ENCODE peak calls at places on chromosomes 3 and 15, in eight cellular contexts. One of them, this sample, is unnamed.

GRCh38 chr15:62066663-62067447 is at the start of gene C2CD4A:
- DNase-seq in cardiac muscle cell: peak
- DNase-seq in adrenal gland: peak
- DNase-seq in coronary artery: no peak
- DNase-seq in IMR-90: peak
- DNase-seq in lower lobe of right lung: peak
- DNase-seq in neuronal stem cell: peak
- DNase-seq in right lobe of liver: peak
- DNase-seq in this sample: peak

GRCh38 chr15:89323825-89324224 is 10.8 kb downstream of the POLG start:
- DNase-seq in cardiac muscle cell: no peak
- DNase-seq in adrenal gland: no peak
- DNase-seq in coronary artery: no peak
- DNase-seq in IMR-90: no peak
- DNase-seq in lower lobe of right lung: no peak
- DNase-seq in neuronal stem cell: no peak
- DNase-seq in right lobe of liver: no peak
- DNase-seq in this sample: no peak

GRCh38 chr3:54159917-54160316 is 37.6 kb downstream of the CACNA2D3 start:
- DNase-seq in cardiac muscle cell: no peak
- DNase-seq in adrenal gland: no peak
- DNase-seq in coronary artery: no peak
- DNase-seq in IMR-90: no peak
- DNase-seq in lower lobe of right lung: no peak
- DNase-seq in neuronal stem cell: no peak
- DNase-seq in right lobe of liver: no peak
- DNase-seq in this sample: no peak

GRCh38 chr3:174495231-174495755 is 363.8 kb upstream of the NAALADL2 start:
- DNase-seq in cardiac muscle cell: no peak
- DNase-seq in adrenal gland: no peak
- DNase-seq in coronary artery: no peak
- DNase-seq in IMR-90: peak
- DNase-seq in lower lobe of right lung: no peak
- DNase-seq in neuronal stem cell: no peak
- DNase-seq in right lobe of liver: no peak
- DNase-seq in this sample: no peak

GRCh38 chr3:30502051-30502741 is 104.2 kb upstream of the TGFBR2 start:
- DNase-seq in cardiac muscle cell: no peak
- DNase-seq in adrenal gland: no peak
- DNase-seq in coronary artery: no peak
- DNase-seq in IMR-90: no peak
- DNase-seq in lower lobe of right lung: no peak
- DNase-seq in neuronal stem cell: no peak
- DNase-seq in right lobe of liver: no peak
- DNase-seq in this sample: no peak

GRCh38 chr15:43799209-43799944 is 643 bp downstream of the SERINC4 start:
- DNase-seq in cardiac muscle cell: no peak
- DNase-seq in adrenal gland: no peak
- DNase-seq in coronary artery: no peak
- DNase-seq in IMR-90: no peak
- DNase-seq in lower lobe of right lung: no peak
- DNase-seq in neuronal stem cell: no peak
- DNase-seq in right lobe of liver: no peak
- DNase-seq in this sample: no peak

GRCh38 chr3:24096271-24096670 is 151.2 kb downstream of the NR1D2 start:
- DNase-seq in cardiac muscle cell: no peak
- DNase-seq in adrenal gland: no peak
- DNase-seq in coronary artery: no peak
- DNase-seq in IMR-90: no peak
- DNase-seq in lower lobe of right lung: no peak
- DNase-seq in neuronal stem cell: no peak
- DNase-seq in right lobe of liver: no peak
- DNase-seq in this sample: no peak

GRCh38 chr3:86382556-86382955 is 608.4 kb downstream of the VGLL3 start:
- DNase-seq in cardiac muscle cell: no peak
- DNase-seq in adrenal gland: no peak
- DNase-seq in coronary artery: no peak
- DNase-seq in IMR-90: no peak
- DNase-seq in lower lobe of right lung: no peak
- DNase-seq in neuronal stem cell: no peak
- DNase-seq in right lobe of liver: no peak
- DNase-seq in this sample: no peak

GRCh38 chr15:26974120-26974780 is 3.3 kb downstream of the GABRG3 start:
- DNase-seq in cardiac muscle cell: peak
- DNase-seq in adrenal gland: no peak
- DNase-seq in coronary artery: no peak
- DNase-seq in IMR-90: peak
- DNase-seq in lower lobe of right lung: no peak
- DNase-seq in neuronal stem cell: peak
- DNase-seq in right lobe of liver: no peak
- DNase-seq in this sample: no peak

GRCh38 chr3:40997711-40998519 is 201.4 kb upstream of the CTNNB1 start:
- DNase-seq in cardiac muscle cell: no peak
- DNase-seq in adrenal gland: no peak
- DNase-seq in coronary artery: no peak
- DNase-seq in IMR-90: no peak
- DNase-seq in lower lobe of right lung: no peak
- DNase-seq in neuronal stem cell: no peak
- DNase-seq in right lobe of liver: no peak
- DNase-seq in this sample: peak

GRCh38 chr3:115072265-115073008 is 74.7 kb downstream of the ZBTB20 start:
- DNase-seq in cardiac muscle cell: no peak
- DNase-seq in adrenal gland: no peak
- DNase-seq in coronary artery: no peak
- DNase-seq in IMR-90: peak
- DNase-seq in lower lobe of right lung: no peak
- DNase-seq in neuronal stem cell: no peak
- DNase-seq in right lobe of liver: no peak
- DNase-seq in this sample: no peak

GRCh38 chr3:43343778-43344177 is 57.4 kb downstream of the SNRK start:
- DNase-seq in cardiac muscle cell: no peak
- DNase-seq in adrenal gland: no peak
- DNase-seq in coronary artery: no peak
- DNase-seq in IMR-90: no peak
- DNase-seq in lower lobe of right lung: no peak
- DNase-seq in neuronal stem cell: no peak
- DNase-seq in right lobe of liver: no peak
- DNase-seq in this sample: no peak

GRCh38 chr3:55143928-55144671 is 216.2 kb upstream of the LRTM1 start:
- DNase-seq in cardiac muscle cell: no peak
- DNase-seq in adrenal gland: no peak
- DNase-seq in coronary artery: no peak
- DNase-seq in IMR-90: peak
- DNase-seq in lower lobe of right lung: no peak
- DNase-seq in neuronal stem cell: no peak
- DNase-seq in right lobe of liver: no peak
- DNase-seq in this sample: no peak

GRCh38 chr3:49415931-49416601 is 3.8 kb downstream of the TCTA start:
- DNase-seq in cardiac muscle cell: no peak
- DNase-seq in adrenal gland: no peak
- DNase-seq in coronary artery: no peak
- DNase-seq in IMR-90: no peak
- DNase-seq in lower lobe of right lung: no peak
- DNase-seq in neuronal stem cell: no peak
- DNase-seq in right lobe of liver: no peak
- DNase-seq in this sample: peak

GRCh38 chr3:108459225-108459624 is 51.2 kb downstream of the MYH15 start:
- DNase-seq in cardiac muscle cell: no peak
- DNase-seq in adrenal gland: no peak
- DNase-seq in coronary artery: no peak
- DNase-seq in IMR-90: no peak
- DNase-seq in lower lobe of right lung: no peak
- DNase-seq in neuronal stem cell: no peak
- DNase-seq in right lobe of liver: no peak
- DNase-seq in this sample: no peak

GRCh38 chr3:108461641-108462040 is 48.8 kb downstream of the MYH15 start:
- DNase-seq in cardiac muscle cell: no peak
- DNase-seq in adrenal gland: no peak
- DNase-seq in coronary artery: no peak
- DNase-seq in IMR-90: peak
- DNase-seq in lower lobe of right lung: no peak
- DNase-seq in neuronal stem cell: no peak
- DNase-seq in right lobe of liver: no peak
- DNase-seq in this sample: no peak

GRCh38 chr3:108468577-108468976 is 41.8 kb downstream of the MYH15 start:
- DNase-seq in cardiac muscle cell: no peak
- DNase-seq in adrenal gland: no peak
- DNase-seq in coronary artery: no peak
- DNase-seq in IMR-90: no peak
- DNase-seq in lower lobe of right lung: no peak
- DNase-seq in neuronal stem cell: no peak
- DNase-seq in right lobe of liver: no peak
- DNase-seq in this sample: no peak

DNA sequence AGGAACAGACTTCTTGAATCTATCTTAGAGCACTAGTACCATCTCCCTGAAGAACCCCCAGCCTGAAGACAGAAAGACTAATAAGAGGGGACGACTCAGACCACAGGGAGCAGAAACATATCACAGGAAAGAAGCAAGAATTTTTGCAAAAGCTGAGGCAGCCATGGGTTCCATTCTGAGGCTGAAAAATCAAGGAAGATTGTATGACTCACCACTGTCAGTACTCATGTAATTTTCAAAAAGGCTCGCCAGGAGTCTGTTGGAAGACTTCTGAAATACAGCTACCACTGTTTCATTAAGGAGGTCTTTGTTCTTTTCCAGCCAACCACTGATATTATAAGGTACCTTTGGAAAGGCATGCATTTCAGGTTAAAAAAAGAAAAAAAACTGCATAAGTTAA is 47.5 kb downstream of the MYH15 start:
- DNase-seq in cardiac muscle cell: no peak
- DNase-seq in adrenal gland: no peak
- DNase-seq in coronary artery: no peak
- DNase-seq in IMR-90: peak
- DNase-seq in lower lobe of right lung: no peak
- DNase-seq in neuronal stem cell: no peak
- DNase-seq in right lobe of liver: no peak
- DNase-seq in this sample: no peak
- H3K27ac ChIP-seq in cardiac muscle cell: no peak
- H3K27ac ChIP-seq in adrenal gland: no peak
- H3K27ac ChIP-seq in coronary artery: no peak
- H3K27ac ChIP-seq in IMR-90: no peak
- H3K27ac ChIP-seq in lower lobe of right lung: no peak
- H3K27ac ChIP-seq in neuronal stem cell: no peak
- H3K27ac ChIP-seq in right lobe of liver: no peak
- H3K27ac ChIP-seq in this sample: no peak

DNA sequence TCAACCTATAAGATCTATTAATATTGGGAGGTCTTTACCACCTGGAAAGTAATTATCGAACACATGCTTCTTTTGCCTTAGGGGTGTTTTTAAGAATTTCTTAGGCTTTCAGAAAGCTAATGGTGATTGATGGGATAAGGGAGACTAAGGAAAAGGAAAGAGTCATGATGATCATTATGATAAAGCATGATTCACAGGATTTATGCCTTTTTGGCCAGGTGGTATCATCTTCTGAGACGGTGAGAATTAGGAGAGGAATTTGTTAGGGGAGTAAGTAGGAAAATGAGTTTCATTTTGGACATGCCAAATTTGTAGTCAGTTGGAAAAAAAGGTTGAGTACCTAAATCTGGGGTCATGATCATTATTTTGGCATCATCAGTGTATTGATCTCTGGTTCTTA is 8.9 kb downstream of the ARMC8 start:
- DNase-seq in cardiac muscle cell: no peak
- DNase-seq in adrenal gland: no peak
- DNase-seq in coronary artery: no peak
- DNase-seq in IMR-90: no peak
- DNase-seq in lower lobe of right lung: no peak
- DNase-seq in neuronal stem cell: no peak
- DNase-seq in right lobe of liver: no peak
- DNase-seq in this sample: no peak
- H3K27ac ChIP-seq in cardiac muscle cell: no peak
- H3K27ac ChIP-seq in adrenal gland: no peak
- H3K27ac ChIP-seq in coronary artery: no peak
- H3K27ac ChIP-seq in IMR-90: no peak
- H3K27ac ChIP-seq in lower lobe of right lung: no peak
- H3K27ac ChIP-seq in neuronal stem cell: no peak
- H3K27ac ChIP-seq in right lobe of liver: no peak
- H3K27ac ChIP-seq in this sample: no peak

GRCh38 chr3:126961791-126962461 is 21.0 kb upstream of the PLXNA1 start:
- DNase-seq in cardiac muscle cell: no peak
- DNase-seq in adrenal gland: no peak
- DNase-seq in coronary artery: no peak
- DNase-seq in IMR-90: no peak
- DNase-seq in lower lobe of right lung: no peak
- DNase-seq in neuronal stem cell: no peak
- DNase-seq in right lobe of liver: peak
- DNase-seq in this sample: no peak

GRCh38 chr3:126960604-126960995 is 22.3 kb upstream of the PLXNA1 start:
- DNase-seq in cardiac muscle cell: no peak
- DNase-seq in adrenal gland: peak
- DNase-seq in coronary artery: no peak
- DNase-seq in IMR-90: no peak
- DNase-seq in lower lobe of right lung: no peak
- DNase-seq in neuronal stem cell: no peak
- DNase-seq in right lobe of liver: peak
- DNase-seq in this sample: peak

GRCh38 chr3:126959921-126960603 is 22.9 kb upstream of the PLXNA1 start:
- DNase-seq in cardiac muscle cell: no peak
- DNase-seq in adrenal gland: no peak
- DNase-seq in coronary artery: no peak
- DNase-seq in IMR-90: peak
- DNase-seq in lower lobe of right lung: no peak
- DNase-seq in neuronal stem cell: no peak
- DNase-seq in right lobe of liver: peak
- DNase-seq in this sample: peak

GRCh38 chr3:126962756-126963155 is 20.2 kb upstream of the PLXNA1 start:
- DNase-seq in cardiac muscle cell: no peak
- DNase-seq in adrenal gland: no peak
- DNase-seq in coronary artery: no peak
- DNase-seq in IMR-90: no peak
- DNase-seq in lower lobe of right lung: no peak
- DNase-seq in neuronal stem cell: no peak
- DNase-seq in right lobe of liver: peak
- DNase-seq in this sample: no peak

GRCh38 chr3:126961191-126961790 is 21.6 kb upstream of the PLXNA1 start:
- DNase-seq in cardiac muscle cell: no peak
- DNase-seq in adrenal gland: peak
- DNase-seq in coronary artery: peak
- DNase-seq in IMR-90: peak
- DNase-seq in lower lobe of right lung: peak
- DNase-seq in neuronal stem cell: no peak
- DNase-seq in right lobe of liver: peak
- DNase-seq in this sample: peak
- H3K27ac ChIP-seq in cardiac muscle cell: no peak
- H3K27ac ChIP-seq in adrenal gland: peak
- H3K27ac ChIP-seq in coronary artery: no peak
- H3K27ac ChIP-seq in IMR-90: no peak
- H3K27ac ChIP-seq in lower lobe of right lung: no peak
- H3K27ac ChIP-seq in neuronal stem cell: no peak
- H3K27ac ChIP-seq in right lobe of liver: no peak
- H3K27ac ChIP-seq in this sample: no peak

DNA sequence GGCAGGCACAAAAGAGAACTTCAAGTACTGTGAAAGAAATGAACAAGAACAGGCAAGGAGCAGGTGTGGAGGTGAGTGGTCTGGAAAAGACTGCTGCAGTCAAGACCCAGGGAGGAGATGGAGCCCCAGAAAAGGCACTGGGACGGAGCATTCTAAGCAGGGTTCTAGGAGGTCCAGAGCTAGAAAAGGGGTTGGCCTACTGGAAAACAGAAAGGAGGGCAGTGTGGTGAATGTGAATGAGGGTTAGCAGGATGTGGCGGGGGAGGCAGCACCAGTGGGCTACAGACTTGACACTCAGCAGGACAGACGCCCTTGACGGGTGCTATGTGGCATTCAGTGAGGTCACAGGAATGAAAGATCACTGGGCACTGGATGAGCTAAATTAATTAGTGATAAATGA is 75.7 kb downstream of the SENP2 start:
- DNase-seq in cardiac muscle cell: no peak
- DNase-seq in adrenal gland: no peak
- DNase-seq in coronary artery: no peak
- DNase-seq in IMR-90: no peak
- DNase-seq in lower lobe of right lung: no peak
- DNase-seq in neuronal stem cell: no peak
- DNase-seq in right lobe of liver: no peak
- DNase-seq in this sample: no peak
- H3K27ac ChIP-seq in cardiac muscle cell: peak
- H3K27ac ChIP-seq in adrenal gland: no peak
- H3K27ac ChIP-seq in coronary artery: no peak
- H3K27ac ChIP-seq in IMR-90: no peak
- H3K27ac ChIP-seq in lower lobe of right lung: no peak
- H3K27ac ChIP-seq in neuronal stem cell: no peak
- H3K27ac ChIP-seq in right lobe of liver: no peak
- H3K27ac ChIP-seq in this sample: no peak